ENCODE peak calls at places on chromosomes 6 and 20, in seven cellular contexts. One of them, this sample, is unnamed.

GRCh38 chr6:2818593-2818992 is 23.1 kb downstream of the SERPINB1 start:
- DNase-seq in stimulated activated naive CD8-positive, alpha-beta T cell treated with anti-CD3 and anti-CD28 coated beads, Interleukin-15, Interleukin-2, amounts not matched to agents 100 U/mL and 50 U/mL, for 24 hours: no peak
- DNase-seq in activated CD8-positive, alpha-beta memory T cell treated with anti-CD3 and anti-CD28 coated beads for 1 hour: no peak
- DNase-seq in pancreas: no peak
- DNase-seq in anterior cingulate cortex: no peak
- DNase-seq in iris pigment epithelial cell: peak
- DNase-seq in A549: no peak
- DNase-seq in this sample: no peak

GRCh38 chr20:45444050-45444449 is 25.5 kb upstream of the WFDC2 start:
- DNase-seq in stimulated activated naive CD8-positive, alpha-beta T cell treated with anti-CD3 and anti-CD28 coated beads, Interleukin-15, Interleukin-2, amounts not matched to agents 100 U/mL and 50 U/mL, for 24 hours: peak
- DNase-seq in activated CD8-positive, alpha-beta memory T cell treated with anti-CD3 and anti-CD28 coated beads for 1 hour: no peak
- DNase-seq in pancreas: no peak
- DNase-seq in anterior cingulate cortex: no peak
- DNase-seq in iris pigment epithelial cell: no peak
- DNase-seq in A549: no peak
- DNase-seq in this sample: no peak

GRCh38 chr20:23316626-23317025 is 34.0 kb upstream of the NXT1 start:
- DNase-seq in stimulated activated naive CD8-positive, alpha-beta T cell treated with anti-CD3 and anti-CD28 coated beads, Interleukin-15, Interleukin-2, amounts not matched to agents 100 U/mL and 50 U/mL, for 24 hours: no peak
- DNase-seq in activated CD8-positive, alpha-beta memory T cell treated with anti-CD3 and anti-CD28 coated beads for 1 hour: no peak
- DNase-seq in pancreas: no peak
- DNase-seq in anterior cingulate cortex: no peak
- DNase-seq in iris pigment epithelial cell: no peak
- DNase-seq in A549: no peak
- DNase-seq in this sample: no peak

GRCh38 chr6:3912366-3913076 is 63.3 kb downstream of the FAM50B start:
- DNase-seq in stimulated activated naive CD8-positive, alpha-beta T cell treated with anti-CD3 and anti-CD28 coated beads, Interleukin-15, Interleukin-2, amounts not matched to agents 100 U/mL and 50 U/mL, for 24 hours: no peak
- DNase-seq in activated CD8-positive, alpha-beta memory T cell treated with anti-CD3 and anti-CD28 coated beads for 1 hour: no peak
- DNase-seq in pancreas: no peak
- DNase-seq in anterior cingulate cortex: no peak
- DNase-seq in iris pigment epithelial cell: no peak
- DNase-seq in A549: no peak
- DNase-seq in this sample: no peak

GRCh38 chr6:117194978-117195377 is 70.4 kb upstream of the VGLL2 start:
- DNase-seq in stimulated activated naive CD8-positive, alpha-beta T cell treated with anti-CD3 and anti-CD28 coated beads, Interleukin-15, Interleukin-2, amounts not matched to agents 100 U/mL and 50 U/mL, for 24 hours: no peak
- DNase-seq in activated CD8-positive, alpha-beta memory T cell treated with anti-CD3 and anti-CD28 coated beads for 1 hour: no peak
- DNase-seq in pancreas: no peak
- DNase-seq in anterior cingulate cortex: no peak
- DNase-seq in iris pigment epithelial cell: no peak
- DNase-seq in A549: no peak
- DNase-seq in this sample: no peak

GRCh38 chr6:12371151-12371550 is 81.0 kb downstream of the EDN1 start:
- DNase-seq in stimulated activated naive CD8-positive, alpha-beta T cell treated with anti-CD3 and anti-CD28 coated beads, Interleukin-15, Interleukin-2, amounts not matched to agents 100 U/mL and 50 U/mL, for 24 hours: no peak
- DNase-seq in activated CD8-positive, alpha-beta memory T cell treated with anti-CD3 and anti-CD28 coated beads for 1 hour: no peak
- DNase-seq in pancreas: no peak
- DNase-seq in anterior cingulate cortex: no peak
- DNase-seq in iris pigment epithelial cell: no peak
- DNase-seq in A549: no peak
- DNase-seq in this sample: no peak

GRCh38 chr6:169250660-169251059 is 3.0 kb downstream of the THBS2 start:
- DNase-seq in stimulated activated naive CD8-positive, alpha-beta T cell treated with anti-CD3 and anti-CD28 coated beads, Interleukin-15, Interleukin-2, amounts not matched to agents 100 U/mL and 50 U/mL, for 24 hours: no peak
- DNase-seq in activated CD8-positive, alpha-beta memory T cell treated with anti-CD3 and anti-CD28 coated beads for 1 hour: no peak
- DNase-seq in pancreas: no peak
- DNase-seq in anterior cingulate cortex: peak
- DNase-seq in iris pigment epithelial cell: peak
- DNase-seq in A549: peak
- DNase-seq in this sample: no peak

GRCh38 chr6:137849076-137849708 is 17.9 kb upstream of the TNFAIP3 start:
- DNase-seq in stimulated activated naive CD8-positive, alpha-beta T cell treated with anti-CD3 and anti-CD28 coated beads, Interleukin-15, Interleukin-2, amounts not matched to agents 100 U/mL and 50 U/mL, for 24 hours: no peak
- DNase-seq in activated CD8-positive, alpha-beta memory T cell treated with anti-CD3 and anti-CD28 coated beads for 1 hour: no peak
- DNase-seq in pancreas: no peak
- DNase-seq in anterior cingulate cortex: no peak
- DNase-seq in iris pigment epithelial cell: no peak
- DNase-seq in A549: no peak
- DNase-seq in this sample: no peak

GRCh38 chr6:152170702-152171667 is 363.5 kb downstream of the ESR1 start:
- DNase-seq in stimulated activated naive CD8-positive, alpha-beta T cell treated with anti-CD3 and anti-CD28 coated beads, Interleukin-15, Interleukin-2, amounts not matched to agents 100 U/mL and 50 U/mL, for 24 hours: peak
- DNase-seq in activated CD8-positive, alpha-beta memory T cell treated with anti-CD3 and anti-CD28 coated beads for 1 hour: no peak
- DNase-seq in pancreas: no peak
- DNase-seq in anterior cingulate cortex: no peak
- DNase-seq in iris pigment epithelial cell: peak
- DNase-seq in A549: no peak
- DNase-seq in this sample: no peak